ENCODE peak calls at places on chromosomes 3 and 15, in four cellular contexts. U is CD8-positive, alpha-beta T cell; P is GM10248; B is progenitor cell of endocrine pancreas. O is an unnamed sample.

GRCh38 chr3:181739628-181740027 is 27.9 kb downstream of the SOX2 start:
- DNase-seq in U (no peak), P (no peak), B (no peak), O (no peak)

GRCh38 chr3:172065534-172065933 is 26.2 kb downstream of the FNDC3B start:
- DNase-seq in U (no peak), P (no peak), B (no peak), O (no peak)

GRCh38 chr3:113485161-113485609 is 29.8 kb downstream of the SPICE1 start:
- DNase-seq in U (peak), P (no peak), B (no peak), O (no peak)

GRCh38 chr3:41267975-41268640 is 68.8 kb downstream of the CTNNB1 start:
- DNase-seq in U (no peak), P (no peak), B (no peak), O (no peak)

GRCh38 chr15:28185148-28185895 is 86.2 kb upstream of the OCA2 start:
- DNase-seq in U (no peak), P (no peak), B (no peak), O (no peak)

GRCh38 chr3:42749753-42750231 is 23.3 kb downstream of the CCDC13 start:
- DNase-seq in U (no peak), P (peak), B (no peak), O (peak)

GRCh38 chr3:104805042-104805441 is 561.7 kb upstream of the ALCAM start:
- DNase-seq in U (no peak), P (no peak), B (no peak), O (no peak)

GRCh38 chr3:179029096-179029495 is 42.5 kb downstream of the ZMAT3 start:
- DNase-seq in U (no peak), P (no peak), B (no peak), O (no peak)

GRCh38 chr3:122774564-122774963 is 19.1 kb downstream of the HSPBAP1 start:
- DNase-seq in U (no peak), P (peak), B (no peak), O (peak)

GRCh38 chr3:102905826-102906225 is 471.0 kb downstream of the ZPLD1 start:
- DNase-seq in U (no peak), P (no peak), B (no peak), O (no peak)

GRCh38 chr15:67180514-67181191 is 73.8 kb downstream of the AAGAB start:
- DNase-seq in U (no peak), P (no peak), B (no peak), O (no peak)

GRCh38 chr3:134199240-134199639 is 51.4 kb downstream of the RYK start:
- DNase-seq in U (no peak), P (no peak), B (no peak), O (no peak)

GRCh38 chr3:156978471-156978961 is 152.4 kb downstream of the LEKR1 start:
- DNase-seq in U (no peak), P (peak), B (no peak), O (peak)

GRCh38 chr15:90603893-90604292 is 74.2 kb downstream of the CRTC3 start:
- DNase-seq in U (peak), P (no peak), B (no peak), O (no peak)

GRCh38 chr3:18389108-18389733 is 35.9 kb downstream of the SATB1 start:
- DNase-seq in U (no peak), P (peak), B (no peak), O (peak)

GRCh38 chr15:75233504-75234190 is 24.5 kb upstream of the GOLGA6C start:
- DNase-seq in U (no peak), P (peak), B (no peak), O (peak)

GRCh38 chr15:80926126-80926525 is 63.5 kb downstream of the MESD start:
- DNase-seq in U (no peak), P (no peak), B (no peak), O (no peak)

GRCh38 chr3:157125101-157125500 is 34.8 kb downstream of the CCNL1 start:
- DNase-seq in U (no peak), P (no peak), B (no peak), O (no peak)

GRCh38 chr3:78285032-78285728 is 1245.3 kb downstream of the ROBO2 start:
- DNase-seq in U (no peak), P (no peak), B (no peak), O (no peak)

GRCh38 chr3:45546636-45547201 is 47.8 kb upstream of the LIMD1 start:
- DNase-seq in U (no peak), P (no peak), B (no peak), O (no peak)

GRCh38 chr3:128447561-128448013 is 19.1 kb downstream of the DNAJB8 start:
- DNase-seq in U (no peak), P (peak), B (no peak), O (no peak)

GRCh38 chr15:37109952-37110630 is 9.7 kb upstream of the MEIS2 start:
- DNase-seq in U (no peak), P (no peak), B (no peak), O (no peak)

GRCh38 chr3:168161696-168162095 is 66.0 kb upstream of the GOLIM4 start:
- DNase-seq in U (no peak), P (no peak), B (no peak), O (no peak)

GRCh38 chr15:85154061-85154460 is 172.4 kb downstream of the PDE8A start:
- DNase-seq in U (no peak), P (no peak), B (no peak), O (no peak)
- TF ChIP-seq CTCF in U (no peak), P (no peak), B (no peak), O (no peak)

GRCh38 chr3:11643212-11644087 is at the start of gene VGLL4:
- DNase-seq in U (no peak), P (peak), B (peak), O (peak)
- TF ChIP-seq CTCF in U (no peak), P (no peak), B (no peak), O (no peak)

GRCh38 chr15:59917504-59918157 is 86.5 kb upstream of the FOXB1 start:
- DNase-seq in U (peak), P (peak), B (peak), O (peak)
- TF ChIP-seq CTCF in U (peak), P (peak), B (peak), O (peak)

GRCh38 chr3:188489639-188490405 is 335.9 kb downstream of the LPP start:
- DNase-seq in U (no peak), P (no peak), B (no peak), O (peak)

GRCh38 chr3:188487652-188488051 is 333.7 kb downstream of the LPP start:
- DNase-seq in U (no peak), P (no peak), B (no peak), O (no peak)

GRCh38 chr3:188486126-188486525 is 332.2 kb downstream of the LPP start:
- DNase-seq in U (no peak), P (no peak), B (no peak), O (no peak)

GRCh38 chr3:188490416-188490815 is 336.5 kb downstream of the LPP start:
- DNase-seq in U (no peak), P (no peak), B (no peak), O (no peak)

DNA sequence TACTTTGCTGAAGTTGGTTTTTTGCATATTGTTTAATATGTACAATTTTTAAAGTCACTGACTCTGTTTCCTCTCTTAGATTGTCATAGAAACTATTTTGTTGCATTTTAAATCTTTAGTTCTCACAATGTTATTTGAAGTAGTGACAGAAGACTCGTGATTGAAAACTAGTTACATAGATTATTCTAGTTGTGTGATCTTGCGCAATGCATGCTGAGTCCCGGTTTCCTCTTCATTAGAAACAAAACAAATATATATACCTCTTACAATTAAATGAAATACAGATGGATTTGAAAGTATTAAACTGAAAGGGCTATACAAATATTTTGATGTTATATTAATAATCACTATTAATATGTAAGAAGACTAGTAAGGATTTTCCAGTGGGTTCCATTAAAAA is 333.0 kb downstream of the LPP start:
- DNase-seq in U (no peak), P (no peak), B (no peak), O (no peak)
- TF ChIP-seq CTCF in U (no peak), P (no peak), B (no peak), O (no peak)

DNA sequence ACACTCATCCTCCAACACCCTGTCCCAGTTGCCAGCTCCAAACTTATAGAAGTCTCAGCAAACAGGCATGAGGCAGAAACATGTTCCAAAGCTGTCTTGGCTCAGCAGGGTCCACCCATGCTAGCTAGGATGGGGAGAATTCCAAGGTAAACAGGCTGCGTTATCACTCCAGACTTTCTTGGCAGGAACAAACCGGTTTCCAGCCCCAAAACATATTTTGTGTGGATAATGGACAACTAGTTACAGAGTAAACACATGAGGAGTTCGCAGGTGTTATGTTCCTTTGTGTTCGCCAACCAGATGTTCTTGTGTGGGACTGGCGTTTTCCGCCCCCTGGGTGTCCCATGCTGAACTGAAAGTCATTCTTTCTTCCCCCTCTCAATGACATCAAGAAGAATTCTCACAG is 396.9 kb upstream of the RGMA start:
- DNase-seq in U (no peak), P (no peak), B (no peak), O (no peak)
- TF ChIP-seq CTCF in U (no peak), P (no peak), B (peak), O (no peak)